ENCODE peak calls at places on chromosomes 5 and 9, in six cellular contexts. J is vagina, U is suprapubic skin, V is spleen, D is transverse colon, O is breast epithelium. Q is an unnamed sample. For H3K36me3, the result is how much of the 10 kb centered on the place peaks cover.

GRCh38 chr5:171415115-171415730 is 4.2 kb upstream of the FGF18 start:
- DNase-seq in J (no peak), U (peak), V (no peak), D (no peak), O (peak), Q (no peak)

GRCh38 chr9:110133059-110133458 is 74.9 kb downstream of the C9orf152 start:
- DNase-seq in J (no peak), U (no peak), V (no peak), D (no peak), O (no peak), Q (no peak)

GRCh38 chr5:10445352-10445751 is 3.7 kb downstream of the ROPN1L start:
- DNase-seq in J (no peak), U (no peak), V (no peak), D (no peak), O (no peak), Q (no peak)

GRCh38 chr5:76303917-76304316 is 99.2 kb upstream of the IQGAP2 start:
- DNase-seq in J (no peak), U (no peak), V (no peak), D (peak), O (peak), Q (peak)

GRCh38 chr9:71250626-71251025 is 129.2 kb upstream of the TRPM3 start:
- DNase-seq in J (no peak), U (no peak), V (no peak), D (no peak), O (no peak), Q (no peak)

GRCh38 chr5:582936-583635 is 29.1 kb upstream of the CEP72 start:
- DNase-seq in J (no peak), U (no peak), V (no peak), D (no peak), O (no peak), Q (peak)

GRCh38 chr5:135211083-135211790 is 177.2 kb upstream of the PITX1 start:
- DNase-seq in J (peak), U (no peak), V (no peak), D (no peak), O (peak), Q (no peak)

GRCh38 chr9:110152704-110153374 is 55.1 kb downstream of the C9orf152 start:
- DNase-seq in J (no peak), U (no peak), V (no peak), D (no peak), O (no peak), Q (no peak)

GRCh38 chr5:57839025-57839424 is 356.4 kb upstream of the ACTBL2 start:
- DNase-seq in J (no peak), U (no peak), V (no peak), D (no peak), O (no peak), Q (no peak)

GRCh38 chr5:14185336-14186131 is 42.4 kb downstream of the TRIO start:
- DNase-seq in J (no peak), U (no peak), V (no peak), D (no peak), O (no peak), Q (no peak)

GRCh38 chr9:2043243-2043642 is 28.1 kb downstream of the SMARCA2 start:
- DNase-seq in J (no peak), U (no peak), V (no peak), D (no peak), O (no peak), Q (no peak)

GRCh38 chr5:66898241-66899039 is 298.2 kb downstream of the CD180 start:
- DNase-seq in J (no peak), U (no peak), V (no peak), D (no peak), O (no peak), Q (no peak)

GRCh38 chr5:76807296-76807695 is 11.5 kb upstream of the F2RL1 start:
- DNase-seq in J (no peak), U (no peak), V (no peak), D (no peak), O (no peak), Q (no peak)

GRCh38 chr5:109318455-109319108 is 91.2 kb downstream of the PJA2 start:
- DNase-seq in J (no peak), U (no peak), V (no peak), D (no peak), O (no peak), Q (no peak)

GRCh38 chr5:127011961-127012644 is 18.3 kb downstream of the MARCHF3 start:
- DNase-seq in J (no peak), U (no peak), V (no peak), D (no peak), O (no peak), Q (no peak)

GRCh38 chr9:91907387-91908292 is 42.4 kb downstream of the ROR2 start:
- DNase-seq in J (no peak), U (no peak), V (no peak), D (no peak), O (no peak), Q (no peak)

GRCh38 chr9:113381909-113382411 is 5.2 kb upstream of the HDHD3 start:
- DNase-seq in J (no peak), U (no peak), V (peak), D (peak), O (peak), Q (peak)

GRCh38 chr9:35341585-35341984 is 148.3 kb upstream of the RUSC2 start:
- DNase-seq in J (no peak), U (no peak), V (no peak), D (no peak), O (no peak), Q (peak)

GRCh38 chr5:124064956-124065355 is 553.0 kb downstream of the CSNK1G3 start:
- DNase-seq in J (no peak), U (no peak), V (no peak), D (no peak), O (no peak), Q (no peak)

GRCh38 chr5:137622850-137623249 is 113.0 kb downstream of the KLHL3 start:
- DNase-seq in J (no peak), U (peak), V (no peak), D (no peak), O (peak), Q (peak)

GRCh38 chr5:32230356-32231099 is 56.4 kb upstream of the GOLPH3 start:
- DNase-seq in J (no peak), U (no peak), V (no peak), D (no peak), O (no peak), Q (no peak)

GRCh38 chr5:177546262-177546741 is 8.1 kb downstream of the FAM193B start:
- DNase-seq in J (peak), U (no peak), V (no peak), D (no peak), O (no peak), Q (no peak)

GRCh38 chr9:101087426-101087825 is 58.9 kb downstream of the PLPPR1 start:
- DNase-seq in J (no peak), U (no peak), V (no peak), D (no peak), O (no peak), Q (no peak)

GRCh38 chr5:1208221-1208742 is 6.9 kb downstream of the SLC6A19 start:
- DNase-seq in J (no peak), U (no peak), V (no peak), D (no peak), O (no peak), Q (no peak)

GRCh38 chr5:80308526-80308925 is 11.3 kb upstream of the SPZ1 start:
- DNase-seq in J (no peak), U (no peak), V (peak), D (no peak), O (no peak), Q (no peak)

GRCh38 chr5:16497546-16497945 is 31.9 kb upstream of the ZNF622 start:
- DNase-seq in J (no peak), U (no peak), V (no peak), D (no peak), O (no peak), Q (no peak)

GRCh38 chr5:143920772-143921171 is 108.8 kb downstream of the HMHB1 start:
- DNase-seq in J (no peak), U (no peak), V (no peak), D (no peak), O (no peak), Q (no peak)

DNA sequence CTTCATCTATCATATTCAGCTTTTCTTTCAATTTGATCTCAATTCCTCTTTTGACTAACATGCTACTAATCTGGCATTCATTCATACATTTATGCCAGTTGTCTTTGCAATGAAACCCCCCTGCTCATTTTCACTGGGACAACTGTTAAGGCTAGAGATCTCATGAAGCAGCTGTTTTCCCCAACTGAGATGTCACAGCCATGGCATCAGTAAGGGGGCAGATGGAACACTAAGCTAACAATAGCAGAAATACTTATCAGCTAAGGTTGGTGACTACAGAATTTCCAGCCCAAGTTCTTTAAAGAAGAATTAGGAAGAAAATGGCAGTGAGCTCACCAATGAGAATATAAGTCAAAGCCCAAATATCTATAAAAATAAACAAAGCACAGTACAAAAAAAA is 9.3 kb downstream of the TMED7 start:
- DNase-seq in J (no peak), U (no peak), V (no peak), D (no peak), O (no peak), Q (no peak)
- H3K36me3 ChIP-seq in J (under half), U (under half), V (under half), D (under half), O (under half), Q (half or more)

GRCh38 chr5:113490317-113490716 is 2.1 kb upstream of the MCC start:
- DNase-seq in J (no peak), U (no peak), V (no peak), D (no peak), O (no peak), Q (no peak)

GRCh38 chr5:113488645-113489184 is 462 bp upstream of the MCC start:
- DNase-seq in J (no peak), U (no peak), V (no peak), D (no peak), O (no peak), Q (no peak)

GRCh38 chr5:113489299-113489698 is 1.0 kb upstream of the MCC start:
- DNase-seq in J (no peak), U (no peak), V (no peak), D (no peak), O (peak), Q (no peak)

GRCh38 chr5:113487411-113487778 is 858 bp downstream of the MCC start:
- DNase-seq in J (no peak), U (no peak), V (no peak), D (no peak), O (no peak), Q (no peak)

DNA sequence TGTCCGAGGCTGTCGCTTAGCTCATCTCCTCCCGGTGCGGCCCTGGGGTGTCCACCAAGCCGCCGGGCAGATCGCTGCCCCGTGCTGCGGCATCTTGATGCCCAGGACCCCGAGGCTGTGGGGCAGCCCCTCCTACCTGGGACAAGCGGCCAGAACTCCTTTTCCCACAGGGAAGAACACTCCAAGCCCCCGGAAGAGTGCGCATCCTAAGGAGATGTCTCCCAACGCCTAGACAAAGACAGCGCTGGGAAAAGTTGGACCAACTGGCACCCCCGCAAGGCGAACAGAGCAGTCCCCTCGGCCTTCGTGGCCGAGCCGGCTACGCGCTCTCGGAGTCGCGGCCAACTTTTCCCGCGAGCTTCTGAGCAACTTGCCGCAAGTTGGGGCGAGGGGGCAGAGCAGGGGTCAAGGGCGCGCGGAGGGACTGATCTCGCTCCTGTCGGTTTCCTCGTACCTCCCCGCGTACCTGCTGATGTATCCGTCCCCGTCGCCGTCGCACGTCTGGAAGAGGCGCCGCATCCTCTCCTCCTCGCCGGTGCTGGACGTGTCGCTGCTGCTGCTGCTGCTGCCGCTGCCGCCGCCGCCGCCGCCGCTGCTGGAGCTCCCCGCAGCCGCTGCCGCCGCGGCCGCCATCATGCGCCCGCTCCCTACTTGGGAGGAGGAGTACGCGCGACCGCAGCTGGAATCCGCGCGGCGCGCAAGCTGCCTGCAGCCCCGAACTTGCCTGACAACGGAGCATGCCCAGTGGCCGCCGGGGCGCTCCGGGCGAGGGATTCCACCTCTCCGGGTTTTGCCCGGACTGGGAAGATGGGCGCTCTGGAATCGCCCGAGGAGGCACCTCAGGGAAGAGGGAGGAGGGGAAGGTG is at the start of gene MCC:
- DNase-seq in J (no peak), U (peak), V (peak), D (peak), O (peak), Q (peak)
- TF ChIP-seq POLR2AphosphoS5 in J (peak), U (no peak), V (no peak), D (no peak), O (no peak), Q (no peak)

GRCh38 chr5:82351754-82352145 is 73.6 kb upstream of the RPS23 start:
- DNase-seq in J (no peak), U (no peak), V (no peak), D (no peak), O (no peak), Q (no peak)
- TF ChIP-seq POLR2A in J (no peak), U (no peak), V (no peak), D (no peak), O (no peak), Q (no peak)

GRCh38 chr9:137832830-137833590 is 44.6 kb upstream of the CACNA1B start:
- DNase-seq in J (no peak), U (no peak), V (no peak), D (no peak), O (no peak), Q (no peak)

GRCh38 chr9:137828527-137829259 is 48.9 kb upstream of the CACNA1B start:
- DNase-seq in J (no peak), U (no peak), V (no peak), D (no peak), O (no peak), Q (no peak)

GRCh38 chr9:137832191-137832700 is 45.3 kb upstream of the CACNA1B start:
- DNase-seq in J (no peak), U (no peak), V (no peak), D (no peak), O (no peak), Q (no peak)

GRCh38 chr9:137827908-137828526 is 49.6 kb upstream of the CACNA1B start:
- DNase-seq in J (no peak), U (no peak), V (no peak), D (no peak), O (no peak), Q (no peak)

DNA sequence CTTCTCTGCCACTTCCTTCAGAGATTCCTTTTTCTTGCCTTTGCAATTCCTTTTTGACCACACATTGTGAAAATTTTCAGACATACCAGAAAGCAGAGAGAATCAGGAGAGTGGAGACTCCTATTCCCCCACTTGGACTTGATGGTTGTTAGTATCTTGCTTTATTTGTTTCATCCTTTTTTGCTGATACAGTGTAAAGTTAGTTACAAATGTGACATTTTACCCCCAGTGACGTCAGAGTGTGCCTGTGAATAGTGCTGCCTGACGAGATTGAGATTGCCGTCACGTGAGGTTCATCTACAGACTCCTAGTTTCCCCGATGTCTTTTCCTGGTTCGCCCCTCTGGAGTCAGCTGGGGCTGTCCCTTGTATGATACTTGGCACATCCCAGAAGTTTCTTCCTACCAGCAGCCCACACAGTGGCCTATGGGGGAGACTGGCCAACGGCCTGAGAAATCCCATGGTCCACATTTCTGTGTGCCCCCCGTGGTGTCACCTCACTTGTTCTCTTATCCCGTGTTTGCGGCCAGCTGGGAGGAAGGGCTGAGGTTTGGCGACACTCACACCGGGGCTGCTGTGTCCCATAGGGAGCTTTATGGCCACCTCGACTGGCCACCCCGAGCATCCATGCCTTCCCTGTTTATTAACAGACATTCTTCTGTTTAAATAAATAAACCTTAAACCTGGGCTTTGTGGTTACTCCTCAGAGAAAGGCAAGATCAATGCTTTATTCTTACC is 48.2 kb upstream of the CACNA1B start:
- DNase-seq in J (no peak), U (no peak), V (no peak), D (no peak), O (no peak), Q (no peak)
- H3K36me3 ChIP-seq in J (under half), U (half or more), V (half or more), D (under half), O (under half), Q (half or more)

GRCh38 chr5:98004463-98004862 is 769.0 kb upstream of the RGMB start:
- DNase-seq in J (no peak), U (no peak), V (no peak), D (no peak), O (no peak), Q (no peak)

DNA sequence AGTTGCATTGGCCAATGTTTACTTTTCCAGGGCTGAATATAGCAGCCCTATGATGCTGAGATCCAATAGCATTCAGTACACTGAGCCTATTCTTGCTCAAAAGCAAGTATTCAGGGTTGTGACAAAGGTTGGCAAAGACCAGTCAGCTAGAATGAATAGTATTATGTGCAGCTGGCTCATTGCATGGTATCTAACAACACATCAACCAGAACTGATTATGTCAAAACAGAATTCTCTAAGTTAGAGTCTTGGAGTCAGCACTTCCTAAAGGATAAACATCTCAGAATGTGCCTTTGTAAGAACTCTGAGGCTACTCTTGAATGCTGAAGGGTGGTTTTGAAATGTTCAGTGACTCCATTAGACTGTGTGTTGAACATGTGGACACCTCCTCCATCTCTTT is 774.5 kb upstream of the RGMB start:
- DNase-seq in J (no peak), U (no peak), V (no peak), D (no peak), O (no peak), Q (no peak)
- TF ChIP-seq POLR2AphosphoS5 in J (no peak), U (no peak), V (no peak), D (no peak), O (no peak), Q (no peak)

GRCh38 chr9:127734747-127735529 is at the start of gene TOR2A:
- DNase-seq in J (peak), U (peak), V (peak), D (peak), O (peak), Q (peak)
- TF ChIP-seq POLR2A in J (no peak), U (peak), V (no peak), D (peak), O (no peak), Q (no peak)

GRCh38 chr9:104872959-104873850 is 54.8 kb downstream of the ABCA1 start:
- DNase-seq in J (no peak), U (no peak), V (no peak), D (peak), O (no peak), Q (no peak)

GRCh38 chr9:104875897-104876296 is 52.1 kb downstream of the ABCA1 start:
- DNase-seq in J (no peak), U (no peak), V (no peak), D (no peak), O (no peak), Q (no peak)

GRCh38 chr9:104871961-104872527 is 55.9 kb downstream of the ABCA1 start:
- DNase-seq in J (no peak), U (no peak), V (no peak), D (no peak), O (no peak), Q (no peak)

GRCh38 chr9:104876587-104876986 is 51.4 kb downstream of the ABCA1 start:
- DNase-seq in J (no peak), U (no peak), V (no peak), D (no peak), O (no peak), Q (no peak)

DNA sequence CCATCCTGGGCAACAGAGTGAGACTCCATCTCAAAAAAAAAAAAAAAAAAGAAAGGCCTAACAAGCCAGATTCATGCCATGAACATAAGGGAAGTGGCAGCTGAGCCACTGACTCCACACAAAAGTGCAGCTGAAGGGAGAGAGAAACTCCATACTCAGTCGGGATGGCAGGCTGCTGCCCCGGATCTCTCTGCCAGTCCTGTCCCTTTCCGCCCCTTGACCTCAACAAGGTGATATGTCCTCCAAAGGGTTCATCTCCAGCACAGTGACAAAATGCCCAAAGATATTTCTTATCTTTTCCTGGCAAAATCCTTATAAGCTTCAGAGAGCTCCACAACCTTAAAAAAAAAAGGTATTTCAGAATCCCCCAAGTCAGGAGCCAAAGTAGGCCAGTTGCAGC is 52.6 kb downstream of the ABCA1 start:
- DNase-seq in J (no peak), U (no peak), V (no peak), D (no peak), O (no peak), Q (no peak)
- H3K36me3 ChIP-seq in J (under half), U (under half), V (under half), D (under half), O (under half), Q (under half)

DNA sequence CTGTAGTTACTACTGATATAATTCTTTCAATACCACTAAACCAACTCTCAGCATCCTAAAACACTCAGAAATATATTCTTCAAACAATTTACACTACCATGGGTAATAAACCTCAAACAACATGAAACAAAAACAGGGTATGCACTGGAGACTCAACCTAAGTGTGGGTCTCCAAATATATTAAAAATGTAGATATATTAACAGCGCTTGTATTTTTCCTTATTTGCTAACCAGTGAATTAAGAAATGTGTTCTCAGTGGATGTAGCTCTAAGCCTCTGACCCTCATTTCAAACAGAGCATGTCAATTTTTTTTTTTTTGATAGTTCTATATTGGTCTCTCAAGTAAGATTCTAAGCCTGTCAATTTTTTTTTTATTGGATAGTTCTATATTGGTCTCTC is 778.5 kb upstream of the CDH10 start:
- DNase-seq in J (no peak), U (no peak), V (no peak), D (no peak), O (no peak), Q (no peak)
- TF ChIP-seq POLR2AphosphoS5 in J (no peak), U (no peak), V (no peak), D (no peak), O (no peak), Q (no peak)